ENCODE peak calls at places on chromosomes 7 and 10, in nine cellular contexts. D is BJ, C is body of pancreas, T is cardiac muscle cell, W is heart right ventricle, F is kidney epithelial cell, E is fibroblast of pulmonary artery, U is Calu3, X is MCF 10A. O is an unnamed sample.

GRCh38 chr7:12212051-12212485 is 974 bp downstream of the TMEM106B start:
- DNase-seq in T (peak), X (peak), D (no peak), W (no peak), F (no peak), C (no peak), E (peak), U (peak), O (peak)

GRCh38 chr7:6588566-6588965 is 1.3 kb upstream of the INTS15 start:
- DNase-seq in D (no peak), W (no peak), X (no peak), F (no peak), U (no peak), C (peak), E (no peak), T (no peak), O (no peak)

GRCh38 chr7:77980087-77980713 is 181.6 kb downstream of the PHTF2 start:
- DNase-seq in F (no peak), T (no peak), D (no peak), U (no peak), E (no peak), X (no peak), C (no peak), W (no peak), O (no peak)

GRCh38 chr10:65751896-65752295 is 1173.9 kb upstream of the LRRTM3 start:
- DNase-seq in D (no peak), T (no peak), X (peak), W (no peak), U (no peak), C (no peak), E (no peak), F (no peak), O (no peak)

GRCh38 chr10:119301397-119301796 is 94.0 kb downstream of the GRK5 start:
- DNase-seq in C (no peak), T (no peak), F (no peak), U (no peak), D (no peak), W (no peak), X (no peak), E (no peak), O (peak)

GRCh38 chr7:83547526-83547925 is 101.4 kb downstream of the SEMA3E start:
- DNase-seq in T (peak), F (peak), U (peak), E (peak), C (peak), D (no peak), X (peak), W (no peak), O (no peak)

GRCh38 chr10:103449208-103450144 is 2.7 kb downstream of the CALHM2 start:
- DNase-seq in T (no peak), C (no peak), W (no peak), E (no peak), X (no peak), F (no peak), D (no peak), U (no peak), O (no peak)

GRCh38 chr7:27172388-27172774 is 1.7 kb downstream of the HOXA10 start:
- DNase-seq in U (no peak), E (no peak), W (no peak), X (peak), T (no peak), D (no peak), C (no peak), F (no peak), O (no peak)

GRCh38 chr10:12594448-12594944 is 245.1 kb downstream of the CAMK1D start:
- DNase-seq in X (no peak), D (no peak), W (no peak), U (no peak), C (no peak), F (no peak), T (no peak), E (no peak), O (peak)

GRCh38 chr7:151167197-151167911 is at the start of gene GBX1:
- DNase-seq in F (no peak), T (no peak), X (no peak), U (peak), D (no peak), E (no peak), C (peak), W (no peak), O (no peak)

GRCh38 chr10:102919237-102919959 is 1.3 kb downstream of the CNNM2 start:
- DNase-seq in F (no peak), U (peak), T (peak), E (no peak), W (peak), X (no peak), C (peak), D (no peak), O (peak)

GRCh38 chr10:78507761-78508160 is 474.1 kb downstream of the RPS24 start:
- DNase-seq in U (no peak), W (no peak), F (no peak), T (no peak), D (no peak), C (no peak), E (no peak), X (no peak), O (no peak)

GRCh38 chr7:23431596-23432284 is 38.6 kb downstream of the IGF2BP3 start:
- DNase-seq in U (peak), C (no peak), W (no peak), E (peak), T (peak), F (no peak), X (no peak), D (no peak), O (no peak)

GRCh38 chr7:133290676-133291332 is 37.9 kb downstream of the EXOC4 start:
- DNase-seq in F (no peak), E (no peak), T (no peak), C (no peak), U (no peak), W (no peak), X (no peak), D (no peak), O (peak)

GRCh38 chr7:105897999-105898398 is 21.6 kb upstream of the ATXN7L1 start:
- DNase-seq in F (no peak), C (no peak), U (no peak), X (no peak), W (no peak), D (no peak), E (no peak), T (no peak), O (no peak)

GRCh38 chr7:150992833-150993302 is 2.1 kb downstream of the NOS3 start:
- DNase-seq in E (peak), W (peak), T (peak), F (no peak), U (no peak), X (no peak), C (no peak), D (no peak), O (no peak)

GRCh38 chr7:14598978-14599377 is 303.6 kb downstream of the DGKB start:
- DNase-seq in F (no peak), D (no peak), X (peak), E (peak), C (no peak), T (peak), U (no peak), W (peak), O (no peak)

GRCh38 chr7:45080265-45080957 is 8.4 kb downstream of the NACAD start:
- DNase-seq in E (no peak), U (no peak), D (no peak), X (no peak), F (no peak), T (peak), W (no peak), C (no peak), O (no peak)

GRCh38 chr7:157471259-157472125 is 134.7 kb downstream of the DNAJB6 start:
- DNase-seq in X (no peak), T (no peak), F (no peak), W (no peak), E (no peak), C (no peak), U (no peak), D (no peak), O (peak)

GRCh38 chr7:131159961-131160361 is 167.7 kb upstream of the MKLN1 start:
- DNase-seq in T (peak), E (peak), U (no peak), D (no peak), C (no peak), X (peak), F (no peak), W (no peak), O (no peak)

GRCh38 chr10:124534231-124534798 is 72.7 kb downstream of the LHPP start:
- DNase-seq in F (no peak), W (no peak), E (peak), C (no peak), T (peak), U (no peak), D (no peak), X (no peak), O (peak)

GRCh38 chr10:133100706-133101463 is 13.2 kb downstream of the ADGRA1 start:
- DNase-seq in W (no peak), C (peak), X (no peak), D (no peak), T (no peak), E (no peak), U (peak), F (no peak), O (peak)

GRCh38 chr10:121084675-121085070 is 233.5 kb downstream of the WDR11 start:
- DNase-seq in E (no peak), X (no peak), W (no peak), C (no peak), D (no peak), F (no peak), T (no peak), U (no peak), O (no peak)

GRCh38 chr10:50291261-50291850 is 40.0 kb upstream of the ASAH2 start:
- DNase-seq in E (peak), T (peak), C (no peak), D (no peak), X (peak), U (no peak), F (no peak), W (no peak), O (no peak)

GRCh38 chr7:32155712-32156111 is 85.5 kb upstream of the PDE1C start:
- DNase-seq in D (no peak), X (peak), T (no peak), C (no peak), E (peak), U (no peak), F (no peak), W (no peak), O (no peak)

GRCh38 chr7:142838461-142839213 is 16.2 kb upstream of the EPHB6 start:
- DNase-seq in D (no peak), T (peak), C (no peak), W (no peak), F (no peak), U (no peak), X (no peak), E (no peak), O (no peak)

GRCh38 chr10:29243750-29244149 is 45.1 kb upstream of the LYZL1 start:
- DNase-seq in C (peak), F (no peak), U (peak), E (no peak), X (peak), D (no peak), T (no peak), W (no peak), O (no peak)

DNA sequence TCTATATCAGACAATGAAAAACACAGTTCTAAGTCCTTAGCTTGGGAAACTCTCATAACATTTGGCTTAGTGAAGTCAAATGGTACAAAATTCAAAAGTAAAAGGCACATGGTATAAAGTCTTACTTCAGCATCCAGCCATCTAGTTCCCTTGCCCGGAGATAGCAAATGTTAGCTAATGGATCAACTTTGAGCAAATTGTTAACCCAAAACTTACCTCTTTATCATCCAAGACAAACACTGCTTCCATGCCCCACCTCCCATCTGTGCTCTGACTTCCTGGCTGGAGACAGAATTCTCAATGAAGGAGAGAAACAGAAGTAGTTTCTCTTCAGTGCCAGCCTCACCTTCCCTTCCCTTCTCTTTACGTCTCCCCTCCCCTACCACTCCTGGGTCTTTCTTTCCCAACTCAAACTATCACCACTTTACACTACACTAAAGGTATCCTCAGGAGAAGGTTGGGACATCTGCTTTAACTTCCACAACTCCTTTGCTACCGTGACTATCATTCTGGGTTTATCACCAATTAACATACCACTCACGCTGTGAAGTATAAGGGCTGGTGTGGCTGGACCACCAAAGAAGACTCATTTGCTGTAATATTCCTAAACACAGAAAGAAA is 21.2 kb upstream of the ZNRF2 start:
- DNase-seq in U (no peak), W (no peak), E (no peak), D (no peak), C (no peak), X (no peak), F (no peak), T (no peak), O (no peak)
- TF ChIP-seq CTCF in U (no peak), W (no peak), E (no peak), D (no peak), C (no peak), X (no peak), F (no peak), T (no peak), O (no peak)

GRCh38 chr7:99270702-99271101 is 1.9 kb upstream of the MYH16 start:
- DNase-seq in C (peak), F (no peak), U (no peak), X (no peak), D (no peak), T (no peak), E (no peak), W (no peak), O (no peak)
- TF ChIP-seq CTCF in C (no peak), F (peak), U (no peak), X (no peak), D (no peak), T (no peak), E (no peak), W (no peak), O (no peak)

GRCh38 chr7:7761340-7761973 is 43.0 kb upstream of the RPA3 start:
- DNase-seq in C (no peak), D (peak), T (peak), E (peak), U (no peak), X (peak), F (no peak), W (no peak), O (no peak)
- TF ChIP-seq CTCF in C (no peak), D (peak), T (peak), E (peak), U (no peak), X (peak), F (no peak), W (peak), O (peak)

GRCh38 chr7:116671111-116671510 is 885 bp upstream of the MET start:
- DNase-seq in X (no peak), W (no peak), T (no peak), U (no peak), C (no peak), F (no peak), D (no peak), E (no peak), O (no peak)

GRCh38 chr7:116673504-116673865 is 1.5 kb downstream of the MET start:
- DNase-seq in X (no peak), D (no peak), W (no peak), U (no peak), E (no peak), C (no peak), T (no peak), F (no peak), O (no peak)

GRCh38 chr7:116670409-116671036 is 1.5 kb upstream of the MET start:
- DNase-seq in W (no peak), D (no peak), E (peak), C (peak), T (no peak), F (no peak), U (peak), X (no peak), O (no peak)

GRCh38 chr7:116672596-116673503 is 854 bp downstream of the MET start:
- DNase-seq in T (peak), D (no peak), C (peak), U (peak), F (no peak), W (peak), E (peak), X (peak), O (no peak)

GRCh38 chr7:116671681-116672595 is at the start of gene MET:
- DNase-seq in U (peak), X (peak), F (peak), D (no peak), T (peak), C (peak), W (peak), E (peak), O (peak)
- TF ChIP-seq CTCF in U (peak), X (peak), F (peak), D (peak), T (peak), C (peak), W (peak), E (peak), O (no peak)

GRCh38 chr7:21086688-21087087 is 300.0 kb upstream of the SP8 start:
- DNase-seq in F (peak), D (no peak), W (no peak), T (no peak), X (peak), U (peak), E (no peak), C (peak), O (no peak)

GRCh38 chr7:21092923-21093702 is 306.4 kb upstream of the SP8 start:
- DNase-seq in T (no peak), W (no peak), E (no peak), C (no peak), D (no peak), U (no peak), X (no peak), F (no peak), O (no peak)

GRCh38 chr7:21084286-21084685 is 297.6 kb upstream of the SP8 start:
- DNase-seq in T (no peak), X (peak), C (no peak), E (no peak), F (no peak), U (no peak), W (no peak), D (no peak), O (no peak)

GRCh38 chr7:21089653-21090052 is 303.0 kb upstream of the SP8 start:
- DNase-seq in W (no peak), C (no peak), T (no peak), X (no peak), F (no peak), E (no peak), D (no peak), U (no peak), O (no peak)
- TF ChIP-seq CTCF in W (no peak), C (no peak), T (no peak), X (no peak), F (no peak), E (no peak), D (no peak), U (no peak), O (no peak)

DNA sequence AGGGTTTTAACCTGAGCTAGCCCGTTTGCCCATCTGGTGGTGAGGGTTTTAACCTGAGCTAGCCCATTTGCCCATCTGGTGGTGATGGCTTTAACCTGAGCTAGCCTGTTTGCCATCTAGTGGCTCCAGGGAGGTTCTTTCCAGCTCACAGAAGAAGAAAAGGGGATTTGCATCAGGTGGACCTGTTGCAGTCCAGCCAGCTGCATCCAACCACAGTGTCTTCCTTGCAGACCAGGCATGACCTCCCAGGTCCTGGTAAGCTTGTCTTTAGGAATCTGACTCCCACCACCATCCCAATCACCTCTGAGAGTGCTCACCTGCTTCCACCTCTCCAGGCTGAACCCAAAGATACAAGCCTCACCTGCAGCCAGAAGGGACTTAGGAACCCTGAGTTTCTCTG is 62.4 kb upstream of the EMX2 start:
- DNase-seq in D (no peak), U (no peak), C (no peak), T (no peak), E (no peak), F (no peak), X (no peak), W (no peak), O (no peak)
- TF ChIP-seq CTCF in D (no peak), U (no peak), C (no peak), T (no peak), E (no peak), F (no peak), X (no peak), W (no peak), O (no peak)

GRCh38 chr7:88761779-88762178 is 2.3 kb downstream of the ZNF804B start:
- DNase-seq in E (no peak), D (no peak), T (no peak), W (no peak), C (no peak), F (no peak), U (no peak), X (no peak), O (no peak)
- TF ChIP-seq CTCF in E (no peak), D (no peak), T (no peak), W (no peak), C (no peak), F (no peak), U (no peak), X (no peak), O (no peak)

DNA sequence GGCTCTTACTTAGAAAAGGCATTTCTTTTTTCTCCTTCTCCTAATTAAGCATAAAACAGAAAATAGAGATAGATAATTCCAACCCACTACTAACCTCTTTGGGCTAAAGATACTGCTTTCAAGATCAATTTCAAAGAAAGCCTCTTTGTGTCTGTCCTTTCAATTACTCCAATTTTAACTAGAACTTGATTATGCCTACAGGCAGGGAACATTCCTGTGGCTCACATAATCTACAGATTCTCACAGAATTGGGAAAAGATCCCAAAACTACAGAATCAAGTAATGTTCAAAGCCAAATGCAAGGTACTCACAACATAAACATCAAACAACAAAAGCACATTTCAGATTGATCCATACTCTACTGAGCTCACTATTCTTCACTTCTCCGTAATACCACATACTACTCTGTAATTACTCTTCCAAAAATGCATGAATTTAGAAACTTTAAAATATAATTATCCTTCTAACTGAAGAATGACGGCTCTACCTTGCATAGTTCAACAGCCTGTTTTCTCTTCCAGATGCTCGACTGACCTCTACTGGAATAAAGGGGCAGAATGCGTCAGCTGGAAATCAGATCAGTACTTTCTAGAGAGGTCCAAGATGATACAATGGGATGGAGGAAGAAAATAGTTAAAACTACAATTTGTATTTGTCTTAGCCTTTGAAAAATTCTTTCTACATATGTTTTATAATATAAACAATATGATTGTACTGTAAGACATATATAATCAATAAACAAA is 3.9 kb downstream of the MTERF1 start:
- DNase-seq in F (no peak), W (no peak), D (no peak), T (peak), E (peak), U (no peak), X (peak), C (no peak), O (no peak)
- TF ChIP-seq CTCF in F (peak), W (peak), D (peak), T (peak), E (peak), U (no peak), X (peak), C (no peak), O (no peak)

O was measured in activated CD8-positive, alpha-beta T cell treated with anti-CD3 and anti-CD28 coated beads for 36 hours.